ENCODE peak calls at places on chromosomes 16 and 17, in four cellular contexts. W is HEK293T, Y is K562, U is GM12878. Z is an unnamed sample.

GRCh38 chr17:47280072-47280811 is 26.6 kb downstream of the ITGB3 start:
- DNase-seq in W (peak; percentile 33), Y (peak; percentile 51), U (no peak), Z (no peak)

GRCh38 chr16:56939801-56940200 is 7.9 kb downstream of the HERPUD1 start:
- DNase-seq in W (no peak), Y (no peak), U (no peak), Z (no peak)

GRCh38 chr17:44310612-44311376 is 2.4 kb downstream of the RUNDC3A start:
- DNase-seq in W (no peak), Y (no peak), U (no peak), Z (no peak)

GRCh38 chr16:50469744-50470301 is 78.4 kb upstream of the NKD1 start:
- DNase-seq in W (no peak), Y (no peak), U (no peak), Z (no peak)

GRCh38 chr17:64412944-64413381 is 22.3 kb upstream of the PECAM1 start:
- DNase-seq in W (no peak), Y (no peak), U (no peak), Z (no peak)

GRCh38 chr17:32590974-32591373 is 104.2 kb downstream of the CDK5R1 start:
- DNase-seq in W (no peak), Y (no peak), U (no peak), Z (no peak)

GRCh38 chr16:14106457-14106856 is 35.3 kb downstream of the MRTFB start:
- DNase-seq in W (no peak), Y (no peak), U (no peak), Z (peak; percentile 90)

GRCh38 chr16:89722392-89723278 is 1.3 kb downstream of the ZNF276 start:
- DNase-seq in W (no peak), Y (no peak), U (no peak), Z (no peak)

GRCh38 chr16:50300942-50301625 is 34.7 kb downstream of the ADCY7 start:
- DNase-seq in W (no peak), Y (no peak), U (no peak), Z (no peak)

GRCh38 chr17:58789160-58789559 is 33.5 kb downstream of the PPM1E start:
- DNase-seq in W (no peak), Y (no peak), U (no peak), Z (no peak)

GRCh38 chr16:3056336-3057180 is 8.9 kb upstream of the IL32 start:
- DNase-seq in W (no peak), Y (no peak), U (no peak), Z (no peak)

GRCh38 chr16:21184834-21185233 is 26.4 kb downstream of the LDAF1 start:
- DNase-seq in W (no peak), Y (no peak), U (no peak), Z (no peak)

GRCh38 chr17:27848941-27849340 is 44.2 kb downstream of the LYRM9 start:
- DNase-seq in W (no peak), Y (no peak), U (no peak), Z (no peak)

GRCh38 chr16:82653550-82654511 is 27.1 kb downstream of the CDH13 start:
- DNase-seq in W (no peak), Y (no peak), U (peak; percentile 90), Z (peak; percentile 19)

GRCh38 chr16:59341368-59341767 is 607.3 kb upstream of the GOT2 start:
- DNase-seq in W (no peak), Y (no peak), U (no peak), Z (no peak)

GRCh38 chr17:33262724-33263123 is 30.4 kb downstream of the ASIC2 start:
- DNase-seq in W (no peak), Y (no peak), U (no peak), Z (no peak)

GRCh38 chr17:67033613-67034012 is 10.7 kb upstream of the CACNG1 start:
- DNase-seq in W (no peak), Y (no peak), U (no peak), Z (no peak)

GRCh38 chr17:50550661-50551432 is 3.9 kb downstream of the SPATA20 start:
- DNase-seq in W (peak; percentile 80), Y (peak; percentile 76), U (no peak), Z (peak; percentile 84)

GRCh38 chr17:57636985-57637667 is 108.0 kb downstream of the CCDC182 start:
- DNase-seq in W (no peak), Y (no peak), U (no peak), Z (no peak)

GRCh38 chr16:13529193-13529982 is 390.6 kb upstream of the ERCC4 start:
- DNase-seq in W (no peak), Y (no peak), U (no peak), Z (no peak)

GRCh38 chr16:84603115-84603816 is 14.6 kb downstream of the COTL1 start:
- DNase-seq in W (no peak), Y (no peak), U (no peak), Z (no peak)
- TF ChIP-seq BHLHE40 in W (no peak), Y (no peak), U (no peak), Z (no peak)

GRCh38 chr17:18142417-18142816 is 33.9 kb downstream of the MYO15A start:
- DNase-seq in W (no peak), Y (no peak), U (no peak), Z (no peak)
- TF ChIP-seq FOXM1 in W (no peak), Y (no peak), U (no peak), Z (no peak)

DNA sequence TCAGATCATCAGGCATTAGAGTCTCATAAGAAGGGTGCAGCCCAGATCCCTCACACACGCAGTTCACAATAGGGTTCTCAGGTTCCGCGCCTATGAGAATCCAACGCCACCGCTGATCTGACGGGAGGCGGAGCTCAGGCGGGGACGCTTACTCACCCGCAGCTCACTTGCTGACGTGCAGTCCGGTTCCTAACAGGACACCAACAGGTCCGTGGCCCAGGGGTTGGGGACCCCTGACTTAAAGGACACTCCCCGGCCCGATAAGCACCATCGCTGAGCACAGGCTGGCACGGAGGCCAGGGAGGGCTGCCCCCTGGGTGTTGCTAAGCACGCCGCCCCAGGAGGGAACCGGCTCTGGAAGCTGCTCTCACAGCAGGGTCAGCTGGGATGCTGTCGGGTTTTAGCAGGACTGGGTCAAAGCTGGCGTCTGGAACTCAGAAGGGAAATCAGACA is 30.1 kb upstream of the BAHCC1 start:
- DNase-seq in W (no peak), Y (peak; percentile 62), U (no peak), Z (no peak)
- TF ChIP-seq BHLHE40 in W (no peak), Y (no peak), U (no peak), Z (no peak)

DNA sequence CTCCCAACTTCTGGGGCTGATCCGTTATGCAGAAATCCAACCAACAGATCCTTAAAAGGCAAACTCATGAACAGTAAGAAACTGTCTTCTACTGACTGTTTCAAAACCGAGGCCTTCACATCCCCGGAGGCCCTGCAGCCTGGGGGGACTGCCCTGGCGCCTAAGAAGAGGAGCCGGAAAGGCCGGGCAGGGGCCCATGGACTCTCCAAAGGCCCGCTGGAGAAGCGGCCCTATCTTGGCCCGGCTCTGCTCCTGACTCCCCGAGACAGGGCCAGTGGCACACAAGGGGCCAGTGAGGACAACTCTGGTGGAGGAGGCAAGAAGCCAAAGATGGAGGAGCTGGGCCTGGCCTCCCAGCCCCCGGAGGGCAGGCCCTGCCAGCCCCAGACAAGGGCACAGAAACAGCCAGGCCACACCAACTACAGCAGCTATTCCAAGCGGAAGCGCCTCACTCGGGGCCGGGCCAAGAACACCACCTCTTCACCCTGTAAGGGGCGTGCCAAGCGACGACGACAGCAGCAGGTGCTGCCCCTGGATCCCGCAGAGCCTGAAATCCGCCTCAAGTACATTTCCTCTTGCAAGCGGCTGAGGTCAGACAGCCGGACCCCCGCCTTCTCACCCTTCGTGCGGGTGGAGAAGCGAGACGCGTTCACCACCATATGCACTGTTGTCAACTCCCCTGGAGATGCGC is 39.5 kb downstream of the SREBF1 start:
- DNase-seq in W (no peak), Y (no peak), U (no peak), Z (no peak)
- TF ChIP-seq FOXM1 in W (no peak), Y (no peak), U (no peak), Z (no peak)

GRCh38 chr17:42122371-42123303 is at the start of gene HSPB9:
- DNase-seq in W (no peak), Y (no peak), U (no peak), Z (no peak)
- TF ChIP-seq BHLHE40 in W (no peak), Y (no peak), U (no peak), Z (no peak)

GRCh38 chr17:31279401-31279800 is 17.6 kb downstream of the OMG start:
- DNase-seq in W (no peak), Y (no peak), U (no peak), Z (no peak)
- TF ChIP-seq FOXM1 in W (no peak), Y (no peak), U (no peak), Z (no peak)

GRCh38 chr16:51818342-51818944 is 667.4 kb upstream of the SALL1 start:
- DNase-seq in W (peak; percentile 46), Y (no peak), U (no peak), Z (peak; percentile 31)
- TF ChIP-seq BHLHE40 in W (no peak), Y (no peak), U (no peak), Z (no peak)

GRCh38 chr17:61070649-61071048 is 329.0 kb upstream of the TBX2 start:
- DNase-seq in W (no peak), Y (no peak), U (no peak), Z (no peak)

GRCh38 chr17:61064087-61064951 is 335.3 kb upstream of the TBX2 start:
- DNase-seq in W (no peak), Y (no peak), U (no peak), Z (no peak)

GRCh38 chr17:61063528-61063927 is 336.1 kb upstream of the TBX2 start:
- DNase-seq in W (no peak), Y (no peak), U (no peak), Z (no peak)

DNA sequence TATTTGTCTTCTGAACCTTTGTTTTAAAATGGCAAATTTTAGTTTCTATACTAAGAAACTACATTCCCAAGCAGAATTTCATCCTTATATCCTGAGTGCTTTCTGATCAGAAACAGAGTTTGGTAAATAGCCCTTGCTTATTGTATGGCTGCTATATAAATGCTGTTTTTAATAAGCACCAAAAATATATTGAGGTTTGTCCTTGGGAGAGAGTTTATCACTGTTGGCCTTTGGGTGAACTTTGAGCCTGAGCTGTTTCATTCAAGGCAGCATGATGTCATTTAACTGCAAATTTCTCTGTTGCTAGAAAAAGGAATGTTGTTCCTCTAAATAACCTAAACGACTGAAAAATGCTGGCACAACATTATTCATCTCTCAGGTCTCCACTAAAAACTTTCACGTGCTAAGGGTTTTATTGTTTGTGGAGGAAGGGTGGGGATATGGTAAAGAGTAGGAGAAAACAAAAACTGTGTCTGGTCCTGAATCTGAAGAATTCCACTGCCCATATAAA is 334.3 kb upstream of the TBX2 start:
- DNase-seq in W (peak; percentile 19), Y (no peak), U (no peak), Z (peak; percentile 86)
- TF ChIP-seq FOXM1 in W (no peak), Y (no peak), U (no peak), Z (no peak)

GRCh38 chr17:80277751-80278671 is 17.4 kb downstream of the RNF213 start:
- DNase-seq in W (no peak), Y (no peak), U (no peak), Z (no peak)
- TF ChIP-seq BHLHE40 in W (no peak), Y (no peak), U (no peak), Z (no peak)

DNA sequence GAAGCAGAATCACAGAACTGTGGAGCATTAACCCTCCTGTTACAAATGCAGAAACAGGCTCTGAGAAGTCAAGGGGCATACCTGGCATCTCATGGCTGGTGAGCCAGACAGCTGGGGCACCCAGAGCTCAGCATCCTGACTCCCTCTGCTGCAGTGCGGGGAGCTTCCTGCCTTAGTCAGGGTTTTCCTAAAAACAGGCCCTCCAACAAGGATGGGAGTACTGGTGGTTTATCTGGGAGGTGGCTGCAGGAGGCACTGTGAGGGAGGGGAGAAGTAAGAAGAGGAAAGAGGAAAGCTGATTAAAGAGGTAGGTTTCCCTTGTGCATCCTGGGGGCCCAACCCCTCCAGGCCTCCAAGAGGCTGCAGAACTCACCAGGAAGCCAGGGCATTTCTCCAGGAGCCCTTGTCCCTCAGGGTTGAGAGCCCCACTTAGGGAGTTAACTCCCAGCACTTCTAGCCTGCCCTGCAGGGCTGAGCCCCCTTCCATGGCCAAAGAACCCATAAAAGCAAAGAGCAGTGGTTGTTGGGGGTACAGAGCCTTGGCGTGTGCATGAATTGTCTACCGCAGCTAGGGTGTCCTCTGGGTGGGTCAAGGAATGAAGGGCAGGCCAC is 261.5 kb upstream of the RPL38 start:
- DNase-seq in W (no peak), Y (no peak), U (no peak), Z (no peak)
- TF ChIP-seq FOXM1 in W (no peak), Y (no peak), U (no peak), Z (no peak)